ENCODE peak calls at places on chromosome 19, in nine cellular contexts. One of them, this sample, is unnamed.

GRCh38 chr19:47190167-47190727 is 40.8 kb downstream of the BBC3 start:
- DNase-seq in neuronal stem cell: no peak
- DNase-seq in left ventricle myocardium inferior: peak; percentile 21
- DNase-seq in kidney epithelial cell: peak; percentile 67
- DNase-seq in colonic mucosa: peak; percentile 76
- DNase-seq in CD4-positive, alpha-beta memory T cell: peak; percentile 63
- DNase-seq in CD8-positive, alpha-beta T cell: peak; percentile 53
- DNase-seq in AG04450: no peak
- DNase-seq in CD8-positive, alpha-beta memory T cell: peak; percentile 67
- DNase-seq in this sample: peak; percentile 77

GRCh38 chr19:42989851-42990250 is 36.4 kb downstream of the PSG11 start:
- DNase-seq in neuronal stem cell: no peak
- DNase-seq in left ventricle myocardium inferior: no peak
- DNase-seq in kidney epithelial cell: no peak
- DNase-seq in colonic mucosa: no peak
- DNase-seq in CD4-positive, alpha-beta memory T cell: no peak
- DNase-seq in CD8-positive, alpha-beta T cell: no peak
- DNase-seq in AG04450: no peak
- DNase-seq in CD8-positive, alpha-beta memory T cell: no peak
- DNase-seq in this sample: no peak

GRCh38 chr19:1761528-1762242 is 8.4 kb downstream of the ONECUT3 start:
- DNase-seq in neuronal stem cell: no peak
- DNase-seq in left ventricle myocardium inferior: no peak
- DNase-seq in kidney epithelial cell: no peak
- DNase-seq in colonic mucosa: no peak
- DNase-seq in CD4-positive, alpha-beta memory T cell: no peak
- DNase-seq in CD8-positive, alpha-beta T cell: no peak
- DNase-seq in AG04450: no peak
- DNase-seq in CD8-positive, alpha-beta memory T cell: no peak
- DNase-seq in this sample: no peak

GRCh38 chr19:33819875-33820781 is 23.5 kb downstream of the KCTD15 start:
- DNase-seq in neuronal stem cell: peak; percentile 61
- DNase-seq in left ventricle myocardium inferior: peak; percentile 84
- DNase-seq in kidney epithelial cell: no peak
- DNase-seq in colonic mucosa: peak; percentile 87
- DNase-seq in CD4-positive, alpha-beta memory T cell: peak; percentile 64
- DNase-seq in CD8-positive, alpha-beta T cell: peak; percentile 37
- DNase-seq in AG04450: no peak
- DNase-seq in CD8-positive, alpha-beta memory T cell: peak; percentile 20
- DNase-seq in this sample: peak; percentile 30

GRCh38 chr19:19262190-19263057 is 10.7 kb downstream of the TM6SF2 start:
- DNase-seq in neuronal stem cell: no peak
- DNase-seq in left ventricle myocardium inferior: no peak
- DNase-seq in kidney epithelial cell: no peak
- DNase-seq in colonic mucosa: no peak
- DNase-seq in CD4-positive, alpha-beta memory T cell: no peak
- DNase-seq in CD8-positive, alpha-beta T cell: no peak
- DNase-seq in AG04450: no peak
- DNase-seq in CD8-positive, alpha-beta memory T cell: no peak
- DNase-seq in this sample: no peak

GRCh38 chr19:30369833-30370232 is 2.4 kb upstream of the ZNF536 start:
- DNase-seq in neuronal stem cell: no peak
- DNase-seq in left ventricle myocardium inferior: no peak
- DNase-seq in kidney epithelial cell: no peak
- DNase-seq in colonic mucosa: no peak
- DNase-seq in CD4-positive, alpha-beta memory T cell: no peak
- DNase-seq in CD8-positive, alpha-beta T cell: no peak
- DNase-seq in AG04450: no peak
- DNase-seq in CD8-positive, alpha-beta memory T cell: no peak
- DNase-seq in this sample: no peak

GRCh38 chr19:41860419-41861097 is 503 bp downstream of the RPS19 start:
- DNase-seq in neuronal stem cell: no peak
- DNase-seq in left ventricle myocardium inferior: no peak
- DNase-seq in kidney epithelial cell: no peak
- DNase-seq in colonic mucosa: no peak
- DNase-seq in CD4-positive, alpha-beta memory T cell: no peak
- DNase-seq in CD8-positive, alpha-beta T cell: no peak
- DNase-seq in AG04450: no peak
- DNase-seq in CD8-positive, alpha-beta memory T cell: no peak
- DNase-seq in this sample: peak; percentile 34

GRCh38 chr19:48644839-48645651 is 942 bp downstream of the CA11 start:
- DNase-seq in neuronal stem cell: peak; percentile 72
- DNase-seq in left ventricle myocardium inferior: peak; percentile 72
- DNase-seq in kidney epithelial cell: no peak
- DNase-seq in colonic mucosa: peak; percentile 75
- DNase-seq in CD4-positive, alpha-beta memory T cell: peak; percentile 75
- DNase-seq in CD8-positive, alpha-beta T cell: peak; percentile 76
- DNase-seq in AG04450: no peak
- DNase-seq in CD8-positive, alpha-beta memory T cell: peak; percentile 74
- DNase-seq in this sample: peak; percentile 78

GRCh38 chr19:41870401-41870873 is 6.6 kb upstream of the CD79A start:
- DNase-seq in neuronal stem cell: no peak
- DNase-seq in left ventricle myocardium inferior: no peak
- DNase-seq in kidney epithelial cell: no peak
- DNase-seq in colonic mucosa: no peak
- DNase-seq in CD4-positive, alpha-beta memory T cell: no peak
- DNase-seq in CD8-positive, alpha-beta T cell: no peak
- DNase-seq in AG04450: no peak
- DNase-seq in CD8-positive, alpha-beta memory T cell: no peak
- DNase-seq in this sample: no peak

GRCh38 chr19:18091217-18091608 is 4.5 kb upstream of the IL12RB1 start:
- DNase-seq in neuronal stem cell: no peak
- DNase-seq in left ventricle myocardium inferior: peak; percentile 52
- DNase-seq in kidney epithelial cell: no peak
- DNase-seq in colonic mucosa: peak; percentile 63
- DNase-seq in CD4-positive, alpha-beta memory T cell: peak; percentile 81
- DNase-seq in CD8-positive, alpha-beta T cell: peak; percentile 78
- DNase-seq in AG04450: no peak
- DNase-seq in CD8-positive, alpha-beta memory T cell: peak; percentile 85
- DNase-seq in this sample: peak; percentile 52

GRCh38 chr19:42233638-42234292 is 8.6 kb downstream of the GSK3A start:
- DNase-seq in neuronal stem cell: no peak
- DNase-seq in left ventricle myocardium inferior: no peak
- DNase-seq in kidney epithelial cell: no peak
- DNase-seq in colonic mucosa: no peak
- DNase-seq in CD4-positive, alpha-beta memory T cell: no peak
- DNase-seq in CD8-positive, alpha-beta T cell: no peak
- DNase-seq in AG04450: no peak
- DNase-seq in CD8-positive, alpha-beta memory T cell: no peak
- DNase-seq in this sample: no peak

GRCh38 chr19:41995959-41996797 is 2.1 kb upstream of the ATP1A3 start:
- DNase-seq in neuronal stem cell: peak; percentile 64
- DNase-seq in left ventricle myocardium inferior: no peak
- DNase-seq in kidney epithelial cell: no peak
- DNase-seq in colonic mucosa: no peak
- DNase-seq in CD4-positive, alpha-beta memory T cell: no peak
- DNase-seq in CD8-positive, alpha-beta T cell: no peak
- DNase-seq in AG04450: no peak
- DNase-seq in CD8-positive, alpha-beta memory T cell: no peak
- DNase-seq in this sample: no peak

GRCh38 chr19:14612657-14613056 is 29.8 kb downstream of the CLEC17A start:
- DNase-seq in neuronal stem cell: no peak
- DNase-seq in left ventricle myocardium inferior: no peak
- DNase-seq in kidney epithelial cell: no peak
- DNase-seq in colonic mucosa: no peak
- DNase-seq in CD4-positive, alpha-beta memory T cell: no peak
- DNase-seq in CD8-positive, alpha-beta T cell: no peak
- DNase-seq in AG04450: no peak
- DNase-seq in CD8-positive, alpha-beta memory T cell: no peak
- DNase-seq in this sample: no peak

GRCh38 chr19:14614099-14614412 is 31.2 kb downstream of the CLEC17A start:
- DNase-seq in neuronal stem cell: no peak
- DNase-seq in left ventricle myocardium inferior: no peak
- DNase-seq in kidney epithelial cell: no peak
- DNase-seq in colonic mucosa: no peak
- DNase-seq in CD4-positive, alpha-beta memory T cell: no peak
- DNase-seq in CD8-positive, alpha-beta T cell: no peak
- DNase-seq in AG04450: no peak
- DNase-seq in CD8-positive, alpha-beta memory T cell: no peak
- DNase-seq in this sample: no peak

GRCh38 chr19:14615628-14616027 is 32.7 kb downstream of the CLEC17A start:
- DNase-seq in neuronal stem cell: no peak
- DNase-seq in left ventricle myocardium inferior: no peak
- DNase-seq in kidney epithelial cell: no peak
- DNase-seq in colonic mucosa: no peak
- DNase-seq in CD4-positive, alpha-beta memory T cell: no peak
- DNase-seq in CD8-positive, alpha-beta T cell: no peak
- DNase-seq in AG04450: no peak
- DNase-seq in CD8-positive, alpha-beta memory T cell: no peak
- DNase-seq in this sample: no peak

GRCh38 chr19:14619404-14619803 is 36.5 kb downstream of the CLEC17A start:
- DNase-seq in neuronal stem cell: no peak
- DNase-seq in left ventricle myocardium inferior: no peak
- DNase-seq in kidney epithelial cell: no peak
- DNase-seq in colonic mucosa: no peak
- DNase-seq in CD4-positive, alpha-beta memory T cell: no peak
- DNase-seq in CD8-positive, alpha-beta T cell: no peak
- DNase-seq in AG04450: no peak
- DNase-seq in CD8-positive, alpha-beta memory T cell: no peak
- DNase-seq in this sample: no peak

GRCh38 chr19:14616310-14616870 is 33.5 kb downstream of the CLEC17A start:
- DNase-seq in neuronal stem cell: no peak
- DNase-seq in left ventricle myocardium inferior: no peak
- DNase-seq in kidney epithelial cell: no peak
- DNase-seq in colonic mucosa: no peak
- DNase-seq in CD4-positive, alpha-beta memory T cell: no peak
- DNase-seq in CD8-positive, alpha-beta T cell: no peak
- DNase-seq in AG04450: no peak
- DNase-seq in CD8-positive, alpha-beta memory T cell: no peak
- DNase-seq in this sample: no peak
- H3K27me3 ChIP-seq in neuronal stem cell: no peaks in the 10 kb centered on the region
- H3K27me3 ChIP-seq in left ventricle myocardium inferior: peaks cover 10% of the 10 kb centered on the region
- H3K27me3 ChIP-seq in kidney epithelial cell: no peaks in the 10 kb centered on the region
- H3K27me3 ChIP-seq in colonic mucosa: no peaks in the 10 kb centered on the region
- H3K27me3 ChIP-seq in CD4-positive, alpha-beta memory T cell: no peaks in the 10 kb centered on the region
- H3K27me3 ChIP-seq in CD8-positive, alpha-beta T cell: no peaks in the 10 kb centered on the region
- H3K27me3 ChIP-seq in AG04450: no peaks in the 10 kb centered on the region
- H3K27me3 ChIP-seq in CD8-positive, alpha-beta memory T cell: no peaks in the 10 kb centered on the region
- H3K27me3 ChIP-seq in this sample: no peaks in the 10 kb centered on the region

GRCh38 chr19:4066176-4066606 is 508 bp downstream of the ZBTB7A start:
- DNase-seq in neuronal stem cell: no peak
- DNase-seq in left ventricle myocardium inferior: peak; percentile 63
- DNase-seq in kidney epithelial cell: no peak
- DNase-seq in colonic mucosa: peak; percentile 71
- DNase-seq in CD4-positive, alpha-beta memory T cell: peak; percentile 63
- DNase-seq in CD8-positive, alpha-beta T cell: peak; percentile 71
- DNase-seq in AG04450: no peak
- DNase-seq in CD8-positive, alpha-beta memory T cell: peak; percentile 73
- DNase-seq in this sample: peak; percentile 60

GRCh38 chr19:4064073-4064550 is 2.6 kb downstream of the ZBTB7A start:
- DNase-seq in neuronal stem cell: no peak
- DNase-seq in left ventricle myocardium inferior: no peak
- DNase-seq in kidney epithelial cell: no peak
- DNase-seq in colonic mucosa: peak; percentile 46
- DNase-seq in CD4-positive, alpha-beta memory T cell: no peak
- DNase-seq in CD8-positive, alpha-beta T cell: no peak
- DNase-seq in AG04450: no peak
- DNase-seq in CD8-positive, alpha-beta memory T cell: no peak
- DNase-seq in this sample: no peak

GRCh38 chr19:4066682-4067395 is at the start of gene ZBTB7A:
- DNase-seq in neuronal stem cell: no peak
- DNase-seq in left ventricle myocardium inferior: peak; percentile 87
- DNase-seq in kidney epithelial cell: no peak
- DNase-seq in colonic mucosa: peak; percentile 88
- DNase-seq in CD4-positive, alpha-beta memory T cell: peak; percentile 78
- DNase-seq in CD8-positive, alpha-beta T cell: peak; percentile 80
- DNase-seq in AG04450: no peak
- DNase-seq in CD8-positive, alpha-beta memory T cell: peak; percentile 85
- DNase-seq in this sample: peak; percentile 63

GRCh38 chr19:4064551-4065260 is 2.0 kb downstream of the ZBTB7A start:
- DNase-seq in neuronal stem cell: no peak
- DNase-seq in left ventricle myocardium inferior: peak; percentile 59
- DNase-seq in kidney epithelial cell: no peak
- DNase-seq in colonic mucosa: peak; percentile 61
- DNase-seq in CD4-positive, alpha-beta memory T cell: peak; percentile 52
- DNase-seq in CD8-positive, alpha-beta T cell: peak; percentile 58
- DNase-seq in AG04450: no peak
- DNase-seq in CD8-positive, alpha-beta memory T cell: peak; percentile 65
- DNase-seq in this sample: peak; percentile 41

DNA sequence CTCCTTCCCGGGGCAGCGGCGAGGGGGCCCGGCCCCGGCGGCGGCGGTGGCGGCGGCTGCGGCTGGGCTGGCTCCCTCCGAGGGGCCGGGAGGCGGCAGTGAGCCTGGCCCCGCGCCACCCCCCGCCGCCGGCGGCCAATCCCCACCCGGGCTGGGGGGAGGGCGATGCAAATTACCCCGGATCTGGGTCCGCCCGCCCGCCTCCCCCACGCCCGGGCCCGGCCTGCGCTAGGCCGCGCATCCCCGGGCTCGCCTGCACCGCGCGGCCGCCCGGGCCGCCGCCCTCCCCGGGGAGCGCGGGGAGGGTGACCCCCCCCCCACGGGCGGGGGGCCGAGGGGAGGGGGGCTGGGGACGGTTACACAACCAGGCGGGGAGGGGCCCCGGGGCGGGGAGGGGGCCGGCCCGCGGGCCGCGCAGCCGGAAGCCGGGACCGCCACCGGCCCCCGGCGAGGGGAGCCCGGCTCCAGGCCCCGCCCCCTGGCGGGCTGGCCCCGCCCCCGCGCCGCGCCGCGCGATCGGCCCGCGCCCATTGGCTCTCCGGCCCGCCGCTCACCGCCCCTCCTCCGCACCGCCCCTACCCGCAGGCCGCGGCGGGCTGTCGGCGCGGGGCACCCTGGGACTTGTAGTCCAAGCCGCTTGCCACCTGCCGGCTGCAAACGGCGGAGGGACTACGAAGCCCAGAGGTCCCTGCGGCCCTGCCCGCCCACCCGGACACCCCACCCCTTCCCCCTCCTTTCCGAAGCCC is 1.1 kb downstream of the ZBTB7A start:
- DNase-seq in neuronal stem cell: peak; percentile 94
- DNase-seq in left ventricle myocardium inferior: peak; percentile 97
- DNase-seq in kidney epithelial cell: peak; percentile 75
- DNase-seq in colonic mucosa: peak; percentile 94
- DNase-seq in CD4-positive, alpha-beta memory T cell: peak; percentile 98
- DNase-seq in CD8-positive, alpha-beta T cell: peak; percentile 97
- DNase-seq in AG04450: peak; percentile 96
- DNase-seq in CD8-positive, alpha-beta memory T cell: peak; percentile 98
- DNase-seq in this sample: peak; percentile 98
- H3K4me3 ChIP-seq in neuronal stem cell: peak overlapping the region; percentile 88
- H3K4me3 ChIP-seq in left ventricle myocardium inferior: peak overlapping the region; percentile 96
- H3K4me3 ChIP-seq in kidney epithelial cell: peak overlapping the region; percentile 91
- H3K4me3 ChIP-seq in colonic mucosa: peak overlapping the region; percentile 81
- H3K4me3 ChIP-seq in CD4-positive, alpha-beta memory T cell: no peak overlapping the region
- H3K4me3 ChIP-seq in CD8-positive, alpha-beta T cell: peak overlapping the region; percentile 89
- H3K4me3 ChIP-seq in AG04450: peak overlapping the region; percentile 74
- H3K4me3 ChIP-seq in CD8-positive, alpha-beta memory T cell: no peak overlapping the region
- H3K4me3 ChIP-seq in this sample: no peak overlapping the region

GRCh38 chr19:51686171-51686570 is 7.0 kb upstream of the SPACA6 start:
- DNase-seq in neuronal stem cell: no peak
- DNase-seq in left ventricle myocardium inferior: no peak
- DNase-seq in kidney epithelial cell: no peak
- DNase-seq in colonic mucosa: no peak
- DNase-seq in CD4-positive, alpha-beta memory T cell: no peak
- DNase-seq in CD8-positive, alpha-beta T cell: no peak
- DNase-seq in AG04450: no peak
- DNase-seq in CD8-positive, alpha-beta memory T cell: no peak
- DNase-seq in this sample: no peak
- H3K27me3 ChIP-seq in neuronal stem cell: no peaks in the 10 kb centered on the region
- H3K27me3 ChIP-seq in left ventricle myocardium inferior: no peaks in the 10 kb centered on the region
- H3K27me3 ChIP-seq in kidney epithelial cell: no peaks in the 10 kb centered on the region
- H3K27me3 ChIP-seq in colonic mucosa: peaks cover 7% of the 10 kb centered on the region
- H3K27me3 ChIP-seq in CD4-positive, alpha-beta memory T cell: no peaks in the 10 kb centered on the region
- H3K27me3 ChIP-seq in CD8-positive, alpha-beta T cell: no peaks in the 10 kb centered on the region
- H3K27me3 ChIP-seq in AG04450: no peaks in the 10 kb centered on the region
- H3K27me3 ChIP-seq in CD8-positive, alpha-beta memory T cell: peaks cover 5% of the 10 kb centered on the region
- H3K27me3 ChIP-seq in this sample: no peaks in the 10 kb centered on the region

GRCh38 chr19:53272044-53272443 is 4.5 kb upstream of the VN1R4 start:
- DNase-seq in neuronal stem cell: no peak
- DNase-seq in left ventricle myocardium inferior: no peak
- DNase-seq in kidney epithelial cell: no peak
- DNase-seq in colonic mucosa: no peak
- DNase-seq in CD4-positive, alpha-beta memory T cell: no peak
- DNase-seq in CD8-positive, alpha-beta T cell: no peak
- DNase-seq in AG04450: no peak
- DNase-seq in CD8-positive, alpha-beta memory T cell: no peak
- DNase-seq in this sample: no peak
- H3K4me3 ChIP-seq in neuronal stem cell: no peak overlapping the region
- H3K4me3 ChIP-seq in left ventricle myocardium inferior: no peak overlapping the region
- H3K4me3 ChIP-seq in kidney epithelial cell: no peak overlapping the region
- H3K4me3 ChIP-seq in colonic mucosa: no peak overlapping the region
- H3K4me3 ChIP-seq in CD4-positive, alpha-beta memory T cell: no peak overlapping the region
- H3K4me3 ChIP-seq in CD8-positive, alpha-beta T cell: no peak overlapping the region
- H3K4me3 ChIP-seq in AG04450: no peak overlapping the region
- H3K4me3 ChIP-seq in CD8-positive, alpha-beta memory T cell: no peak overlapping the region
- H3K4me3 ChIP-seq in this sample: no peak overlapping the region